ENCODE peak calls at places on chromosome X, in five cellular contexts. One of them, this sample, is unnamed.

GRCh38 chrX:38803609-38804480 is 2.6 kb downstream of the MID1IP1 start:
- DNase-seq in tibial nerve: peak; percentile 67
- DNase-seq in GM12878: no peak
- DNase-seq in IMR-90: peak; percentile 34
- DNase-seq in H1: peak; percentile 57
- DNase-seq in this sample: peak; percentile 3

GRCh38 chrX:17154001-17154400 is 207.5 kb downstream of the REPS2 start:
- DNase-seq in tibial nerve: no peak
- DNase-seq in GM12878: no peak
- DNase-seq in IMR-90: no peak
- DNase-seq in H1: no peak
- DNase-seq in this sample: no peak

GRCh38 chrX:154327026-154327820 is 31.6 kb downstream of the TKTL1 start:
- DNase-seq in tibial nerve: no peak
- DNase-seq in GM12878: no peak
- DNase-seq in IMR-90: no peak
- DNase-seq in H1: no peak
- DNase-seq in this sample: no peak

GRCh38 chrX:18997916-18998315 is 14.0 kb upstream of the PHKA2 start:
- DNase-seq in tibial nerve: no peak
- DNase-seq in GM12878: no peak
- DNase-seq in IMR-90: no peak
- DNase-seq in H1: no peak
- DNase-seq in this sample: no peak

GRCh38 chrX:34381241-34381640 is 249.1 kb upstream of the FAM47A start:
- DNase-seq in tibial nerve: no peak
- DNase-seq in GM12878: no peak
- DNase-seq in IMR-90: no peak
- DNase-seq in H1: no peak
- DNase-seq in this sample: no peak

GRCh38 chrX:11239230-11239629 is 54.0 kb upstream of the AMELX start:
- DNase-seq in tibial nerve: no peak
- DNase-seq in GM12878: peak; percentile 8
- DNase-seq in IMR-90: peak; percentile 77
- DNase-seq in H1: no peak
- DNase-seq in this sample: no peak

GRCh38 chrX:140712413-140713173 is 3.0 kb downstream of the LINC00632 start:
- DNase-seq in tibial nerve: peak; percentile 13
- DNase-seq in GM12878: no peak
- DNase-seq in IMR-90: peak; percentile 55
- DNase-seq in H1: peak; percentile 17
- DNase-seq in this sample: no peak

GRCh38 chrX:28408017-28408723 is 179.1 kb upstream of the IL1RAPL1 start:
- DNase-seq in tibial nerve: no peak
- DNase-seq in GM12878: no peak
- DNase-seq in IMR-90: no peak
- DNase-seq in H1: no peak
- DNase-seq in this sample: no peak

GRCh38 chrX:153628129-153628528 is 18.9 kb upstream of the DUSP9 start:
- DNase-seq in tibial nerve: no peak
- DNase-seq in GM12878: no peak
- DNase-seq in IMR-90: no peak
- DNase-seq in H1: no peak
- DNase-seq in this sample: no peak

GRCh38 chrX:72604112-72604511 is 31.5 kb upstream of the HDAC8 start:
- DNase-seq in tibial nerve: no peak
- DNase-seq in GM12878: no peak
- DNase-seq in IMR-90: no peak
- DNase-seq in H1: no peak
- DNase-seq in this sample: no peak

GRCh38 chrX:120365320-120365719 is 3.4 kb downstream of the ATP1B4 start:
- DNase-seq in tibial nerve: peak; percentile 11
- DNase-seq in GM12878: no peak
- DNase-seq in IMR-90: no peak
- DNase-seq in H1: no peak
- DNase-seq in this sample: no peak

GRCh38 chrX:150038356-150038755 is 100.1 kb upstream of the EOLA2 start:
- DNase-seq in tibial nerve: no peak
- DNase-seq in GM12878: no peak
- DNase-seq in IMR-90: no peak
- DNase-seq in H1: no peak
- DNase-seq in this sample: no peak

GRCh38 chrX:69489625-69490024 is 14.5 kb upstream of the NALF2 start:
- DNase-seq in tibial nerve: no peak
- DNase-seq in GM12878: no peak
- DNase-seq in IMR-90: no peak
- DNase-seq in H1: no peak
- DNase-seq in this sample: no peak

GRCh38 chrX:47168495-47169073 is 23.6 kb downstream of the RBM10 start:
- DNase-seq in tibial nerve: no peak
- DNase-seq in GM12878: no peak
- DNase-seq in IMR-90: no peak
- DNase-seq in H1: no peak
- DNase-seq in this sample: no peak

GRCh38 chrX:107823042-107823441 is 2.6 kb upstream of the MID2 start:
- DNase-seq in tibial nerve: no peak
- DNase-seq in GM12878: no peak
- DNase-seq in IMR-90: no peak
- DNase-seq in H1: no peak
- DNase-seq in this sample: no peak

GRCh38 chrX:73855546-73855945 is 292.5 kb downstream of the CHIC1 start:
- DNase-seq in tibial nerve: peak; percentile 27
- DNase-seq in GM12878: peak; percentile 31
- DNase-seq in IMR-90: peak; percentile 70
- DNase-seq in H1: no peak
- DNase-seq in this sample: no peak

GRCh38 chrX:110201799-110202198 is 116.1 kb downstream of the AMMECR1 start:
- DNase-seq in tibial nerve: no peak
- DNase-seq in GM12878: no peak
- DNase-seq in IMR-90: no peak
- DNase-seq in H1: no peak
- DNase-seq in this sample: no peak

GRCh38 chrX:151958101-151958500 is 16.4 kb downstream of the GABRE start:
- DNase-seq in tibial nerve: no peak
- DNase-seq in GM12878: no peak
- DNase-seq in IMR-90: no peak
- DNase-seq in H1: no peak
- DNase-seq in this sample: no peak

GRCh38 chrX:47311857-47312774 is 58.3 kb upstream of the ZNF157 start:
- DNase-seq in tibial nerve: peak; percentile 15
- DNase-seq in GM12878: no peak
- DNase-seq in IMR-90: peak; percentile 63
- DNase-seq in H1: no peak
- DNase-seq in this sample: no peak

GRCh38 chrX:70354726-70355125 is 64.8 kb downstream of the KIF4A start:
- DNase-seq in tibial nerve: no peak
- DNase-seq in GM12878: no peak
- DNase-seq in IMR-90: no peak
- DNase-seq in H1: no peak
- DNase-seq in this sample: no peak

GRCh38 chrX:105267167-105267566 is 46.7 kb upstream of the TEX13A start:
- DNase-seq in tibial nerve: no peak
- DNase-seq in GM12878: no peak
- DNase-seq in IMR-90: no peak
- DNase-seq in H1: no peak
- DNase-seq in this sample: no peak

GRCh38 chrX:129961180-129962083 is 21.0 kb upstream of the BCORL1 start:
- DNase-seq in tibial nerve: no peak
- DNase-seq in GM12878: peak; percentile 17
- DNase-seq in IMR-90: no peak
- DNase-seq in H1: no peak
- DNase-seq in this sample: peak; percentile 20

GRCh38 chrX:53263597-53264094 is 17.7 kb downstream of the IQSEC2 start:
- DNase-seq in tibial nerve: no peak
- DNase-seq in GM12878: no peak
- DNase-seq in IMR-90: peak; percentile 71
- DNase-seq in H1: no peak
- DNase-seq in this sample: no peak

GRCh38 chrX:81121513-81122363 is 80.0 kb downstream of the HMGN5 start:
- DNase-seq in tibial nerve: peak; percentile 79
- DNase-seq in GM12878: peak; percentile 76
- DNase-seq in IMR-90: peak; percentile 90
- DNase-seq in H1: peak; percentile 61
- DNase-seq in this sample: peak; percentile 30
- TF ChIP-seq POLR2A in tibial nerve: no peak
- TF ChIP-seq POLR2A in GM12878: no peak
- TF ChIP-seq POLR2A in IMR-90: no peak
- TF ChIP-seq POLR2A in H1: no peak
- TF ChIP-seq POLR2A in this sample: no peak

DNA sequence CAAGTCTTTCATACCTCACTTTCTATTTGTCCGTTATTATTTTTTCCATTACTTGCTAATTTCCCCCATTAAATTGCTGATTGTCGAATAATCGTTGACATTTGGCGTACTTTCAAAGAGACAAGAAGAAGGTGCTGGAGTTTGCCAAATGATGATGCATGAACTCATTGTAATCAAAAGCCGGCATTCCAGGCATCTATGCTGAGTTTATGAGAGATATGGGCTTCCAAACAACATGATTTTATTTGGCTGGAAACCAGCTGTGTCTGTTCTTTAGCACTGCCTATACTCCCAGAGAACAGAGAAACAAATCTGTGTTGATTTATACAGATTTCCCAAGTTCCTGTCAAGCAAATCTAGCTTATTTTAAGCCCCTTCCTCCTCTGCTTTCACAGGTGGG is 80.8 kb upstream of the RPS6KA3 start:
- DNase-seq in tibial nerve: no peak
- DNase-seq in GM12878: no peak
- DNase-seq in IMR-90: peak; percentile 61
- DNase-seq in H1: no peak
- DNase-seq in this sample: no peak
- H3K9me3 ChIP-seq in tibial nerve: no peaks in the 10 kb centered on the region
- H3K9me3 ChIP-seq in GM12878: no peaks in the 10 kb centered on the region
- H3K9me3 ChIP-seq in IMR-90: no peaks in the 10 kb centered on the region
- H3K9me3 ChIP-seq in H1: no peaks in the 10 kb centered on the region
- H3K9me3 ChIP-seq in this sample: no peaks in the 10 kb centered on the region

GRCh38 chrX:132173647-132174046 is 45.6 kb downstream of the RAP2C start:
- DNase-seq in tibial nerve: no peak
- DNase-seq in GM12878: no peak
- DNase-seq in IMR-90: no peak
- DNase-seq in H1: no peak
- DNase-seq in this sample: no peak
- H3K4me1 ChIP-seq in tibial nerve: no peaks in the 10 kb centered on the region
- H3K4me1 ChIP-seq in GM12878: no peaks in the 10 kb centered on the region
- H3K4me1 ChIP-seq in IMR-90: no peaks in the 10 kb centered on the region
- H3K4me1 ChIP-seq in H1: peaks cover 4% of the 10 kb centered on the region
- H3K4me1 ChIP-seq in this sample: no peaks in the 10 kb centered on the region

GRCh38 chrX:23667239-23668177 is at the start of gene PRDX4:
- DNase-seq in tibial nerve: peak; percentile 66
- DNase-seq in GM12878: peak; percentile 56
- DNase-seq in IMR-90: peak; percentile 84
- DNase-seq in H1: peak; percentile 31
- DNase-seq in this sample: peak; percentile 30
- TF ChIP-seq POLR2A in tibial nerve: no peak
- TF ChIP-seq POLR2A in GM12878: peak; percentile 95
- TF ChIP-seq POLR2A in IMR-90: peak; percentile 65
- TF ChIP-seq POLR2A in H1: peak; percentile 68
- TF ChIP-seq POLR2A in this sample: no peak

GRCh38 chrX:75327607-75328006 is 53.7 kb downstream of the UPRT start:
- DNase-seq in tibial nerve: no peak
- DNase-seq in GM12878: no peak
- DNase-seq in IMR-90: no peak
- DNase-seq in H1: no peak
- DNase-seq in this sample: no peak
- H3K9me3 ChIP-seq in tibial nerve: peaks cover 11% of the 10 kb centered on the region
- H3K9me3 ChIP-seq in GM12878: no peaks in the 10 kb centered on the region
- H3K9me3 ChIP-seq in IMR-90: peaks cover 2% of the 10 kb centered on the region
- H3K9me3 ChIP-seq in H1: peaks cover 12% of the 10 kb centered on the region
- H3K9me3 ChIP-seq in this sample: peaks cover 7% of the 10 kb centered on the region

GRCh38 chrX:39819921-39820849 is 277.6 kb downstream of the BCOR start:
- DNase-seq in tibial nerve: no peak
- DNase-seq in GM12878: no peak
- DNase-seq in IMR-90: no peak
- DNase-seq in H1: no peak
- DNase-seq in this sample: no peak
- H3K4me1 ChIP-seq in tibial nerve: no peaks in the 10 kb centered on the region
- H3K4me1 ChIP-seq in GM12878: peaks cover 14% of the 10 kb centered on the region
- H3K4me1 ChIP-seq in IMR-90: no peaks in the 10 kb centered on the region
- H3K4me1 ChIP-seq in H1: peaks cover 35% of the 10 kb centered on the region
- H3K4me1 ChIP-seq in this sample: peaks cover 16% of the 10 kb centered on the region

This sample was measured in esophagus squamous epithelium.